ENCODE peak calls at places on chromosome 17, in five cellular contexts. One of them, this sample, is unnamed.

GRCh38 chr17:75011788-75012319 is 616 bp upstream of the MRPL58 start:
- DNase-seq in AG10803: peak; percentile 78
- DNase-seq in GM23248: peak; percentile 90
- DNase-seq in ascending aorta: peak; percentile 79
- DNase-seq in kidney: peak; percentile 75
- DNase-seq in this sample: peak; percentile 61

GRCh38 chr17:10268005-10268404 is 69.6 kb upstream of the GAS7 start:
- DNase-seq in AG10803: peak; percentile 64
- DNase-seq in kidney: no peak
- DNase-seq in GM23248: peak; percentile 59
- DNase-seq in ascending aorta: no peak
- DNase-seq in this sample: no peak

GRCh38 chr17:44451832-44452231 is 51.4 kb downstream of the GPATCH8 start:
- DNase-seq in kidney: no peak
- DNase-seq in AG10803: no peak
- DNase-seq in GM23248: no peak
- DNase-seq in ascending aorta: no peak
- DNase-seq in this sample: no peak

GRCh38 chr17:57672205-57672632 is 72.9 kb downstream of the CCDC182 start:
- DNase-seq in AG10803: peak; percentile 86
- DNase-seq in ascending aorta: no peak
- DNase-seq in kidney: no peak
- DNase-seq in GM23248: peak; percentile 86
- DNase-seq in this sample: peak; percentile 75

GRCh38 chr17:27268394-27269085 is 25.4 kb upstream of the WSB1 start:
- DNase-seq in kidney: no peak
- DNase-seq in ascending aorta: no peak
- DNase-seq in AG10803: no peak
- DNase-seq in GM23248: no peak
- DNase-seq in this sample: no peak

GRCh38 chr17:48915459-48916282 is 7.5 kb downstream of the UBE2Z start:
- DNase-seq in AG10803: peak; percentile 84
- DNase-seq in ascending aorta: no peak
- DNase-seq in GM23248: peak; percentile 96
- DNase-seq in kidney: no peak
- DNase-seq in this sample: peak; percentile 83

GRCh38 chr17:4610656-4611055 is 26.3 kb downstream of the SMTNL2 start:
- DNase-seq in ascending aorta: no peak
- DNase-seq in kidney: no peak
- DNase-seq in AG10803: no peak
- DNase-seq in GM23248: no peak
- DNase-seq in this sample: no peak

GRCh38 chr17:1994707-1995106 is 30.4 kb downstream of the RTN4RL1 start:
- DNase-seq in kidney: no peak
- DNase-seq in AG10803: no peak
- DNase-seq in GM23248: no peak
- DNase-seq in ascending aorta: no peak
- DNase-seq in this sample: no peak